ENCODE peak calls at places on chromosomes 4 and X, in five cellular contexts. H is A549, X is aorta, R is upper lobe of right lung, F is endothelial cell of umbilical vein. L is an unnamed sample. For H3K4me1, the result is how much of the 10 kb centered on the place peaks cover.

GRCh38 chrX:114028907-114029662 is 554.8 kb upstream of the HTR2C start:
- DNase-seq in H (no peak), X (no peak), R (no peak), F (no peak), L (no peak)

GRCh38 chr4:21380861-21381260 is 567.7 kb downstream of the KCNIP4 start:
- DNase-seq in H (no peak), X (no peak), R (no peak), F (no peak), L (no peak)

GRCh38 chr4:177546745-177547144 is 104.5 kb upstream of the AGA start:
- DNase-seq in H (no peak), X (no peak), R (no peak), F (no peak), L (no peak)

GRCh38 chrX:24983931-24984330 is 31.8 kb downstream of the ARX start:
- DNase-seq in H (no peak), X (no peak), R (no peak), F (no peak), L (no peak)

GRCh38 chr4:105306158-105306781 is 159.6 kb downstream of the TET2 start:
- DNase-seq in H (peak), X (no peak), R (peak), F (no peak), L (no peak)

GRCh38 chr4:179755322-179755721 is 2313.1 kb upstream of the AGA start:
- DNase-seq in H (no peak), X (no peak), R (no peak), F (no peak), L (no peak)

GRCh38 chrX:69153060-69153730 is 12.1 kb downstream of the PJA1 start:
- DNase-seq in H (no peak), X (no peak), R (no peak), F (no peak), L (peak)

GRCh38 chr4:140103676-140104075 is 50.3 kb downstream of the MAML3 start:
- DNase-seq in H (peak), X (no peak), R (no peak), F (peak), L (no peak)

GRCh38 chr4:15234101-15234500 is 193.7 kb upstream of the C1QTNF7 start:
- DNase-seq in H (no peak), X (no peak), R (no peak), F (no peak), L (peak)

GRCh38 chrX:55908685-55909212 is 191.2 kb downstream of the RRAGB start:
- DNase-seq in H (peak), X (peak), R (peak), F (peak), L (peak)

GRCh38 chr4:76883147-76883546 is 14.8 kb downstream of the SOWAHB start:
- DNase-seq in H (no peak), X (no peak), R (no peak), F (peak), L (no peak)

GRCh38 chrX:16479206-16479869 is 170.6 kb upstream of the S100G start:
- DNase-seq in H (peak), X (no peak), R (no peak), F (peak), L (no peak)

GRCh38 chr4:5998333-5998936 is 19.8 kb downstream of the C4orf50 start:
- DNase-seq in H (peak), X (peak), R (peak), F (peak), L (peak)

GRCh38 chr4:8914461-8915171 is 43.0 kb upstream of the HMX1 start:
- DNase-seq in H (no peak), X (peak), R (peak), F (no peak), L (no peak)

GRCh38 chr4:37628977-37629609 is 57.1 kb downstream of the RELL1 start:
- DNase-seq in H (peak), X (no peak), R (no peak), F (peak), L (no peak)

GRCh38 chrX:10512258-10512657 is 108.1 kb downstream of the MID1 start:
- DNase-seq in H (no peak), X (no peak), R (no peak), F (peak), L (peak)

GRCh38 chr4:986949-987688 is at the start of gene IDUA:
- DNase-seq in H (peak), X (peak), R (peak), F (peak), L (peak)

GRCh38 chrX:136635235-136635634 is 12.7 kb upstream of the CD40LG start:
- DNase-seq in H (no peak), X (no peak), R (no peak), F (no peak), L (no peak)

GRCh38 chrX:1536712-1537030 is 314 bp downstream of the P2RY8 start:
- DNase-seq in H (no peak), X (no peak), R (peak), F (no peak), L (no peak)

GRCh38 chr4:127249767-127250108 is 383.0 kb upstream of the INTU start:
- DNase-seq in H (no peak), X (no peak), R (no peak), F (no peak), L (no peak)

GRCh38 chrX:48933757-48934156 is 14.9 kb upstream of the PIM2 start:
- DNase-seq in H (no peak), X (no peak), R (no peak), F (no peak), L (no peak)

GRCh38 chr4:54842226-54843055 is 184.7 kb downstream of the KIT start:
- DNase-seq in H (no peak), X (no peak), R (no peak), F (no peak), L (no peak)

GRCh38 chr4:150581611-150582010 is 340 bp upstream of the MAB21L2 start:
- DNase-seq in H (no peak), X (no peak), R (no peak), F (no peak), L (no peak)

GRCh38 chrX:7828594-7828993 is 14.4 kb upstream of the VCX start:
- DNase-seq in H (peak), X (no peak), R (no peak), F (no peak), L (peak)

GRCh38 chr4:102569200-102569599 is 68.0 kb downstream of the NFKB1 start:
- DNase-seq in H (no peak), X (no peak), R (no peak), F (no peak), L (no peak)

GRCh38 chr4:142413516-142413915 is 432.6 kb downstream of the INPP4B start:
- DNase-seq in H (no peak), X (no peak), R (no peak), F (no peak), L (no peak)

GRCh38 chr4:168674077-168674747 is 177.4 kb downstream of the PALLD start:
- DNase-seq in H (peak), X (no peak), R (no peak), F (no peak), L (no peak)

GRCh38 chrX:16839852-16840460 is 30.2 kb downstream of the RBBP7 start:
- DNase-seq in H (peak), X (no peak), R (no peak), F (no peak), L (peak)

GRCh38 chr4:176584031-176584430 is 208.7 kb downstream of the VEGFC start:
- DNase-seq in H (no peak), X (no peak), R (no peak), F (no peak), L (no peak)

GRCh38 chr4:184476660-184477059 is 2.3 kb upstream of the IRF2 start:
- DNase-seq in H (no peak), X (no peak), R (no peak), F (no peak), L (no peak)

GRCh38 chrX:108331126-108331909 is 106.9 kb downstream of the COL4A6 start:
- DNase-seq in H (peak), X (no peak), R (no peak), F (no peak), L (no peak)

GRCh38 chr4:85738721-85739120 is 263.8 kb downstream of the ARHGAP24 start:
- DNase-seq in H (no peak), X (no peak), R (no peak), F (no peak), L (no peak)
- H3K4me1 ChIP-seq in H (under half), X (under half), R (under half), F (under half), L (under half)

GRCh38 chrX:131741103-131741581 is 197.3 kb downstream of the OR13H1 start:
- DNase-seq in H (peak), X (peak), R (no peak), F (no peak), L (no peak)
- H3K4me3 ChIP-seq in H (no peak), X (no peak), R (no peak), F (no peak), L (no peak)

GRCh38 chr4:156970501-156971167 is 965 bp downstream of the PDGFC start:
- DNase-seq in H (peak), X (peak), R (peak), F (peak), L (peak)

GRCh38 chr4:156968479-156968984 is 3.1 kb downstream of the PDGFC start:
- DNase-seq in H (peak), X (peak), R (no peak), F (peak), L (peak)

GRCh38 chr4:156971168-156971601 is 414 bp downstream of the PDGFC start:
- DNase-seq in H (no peak), X (peak), R (peak), F (no peak), L (no peak)

GRCh38 chr4:156971623-156972369 is at the start of gene PDGFC:
- DNase-seq in H (peak), X (peak), R (peak), F (peak), L (peak)

DNA sequence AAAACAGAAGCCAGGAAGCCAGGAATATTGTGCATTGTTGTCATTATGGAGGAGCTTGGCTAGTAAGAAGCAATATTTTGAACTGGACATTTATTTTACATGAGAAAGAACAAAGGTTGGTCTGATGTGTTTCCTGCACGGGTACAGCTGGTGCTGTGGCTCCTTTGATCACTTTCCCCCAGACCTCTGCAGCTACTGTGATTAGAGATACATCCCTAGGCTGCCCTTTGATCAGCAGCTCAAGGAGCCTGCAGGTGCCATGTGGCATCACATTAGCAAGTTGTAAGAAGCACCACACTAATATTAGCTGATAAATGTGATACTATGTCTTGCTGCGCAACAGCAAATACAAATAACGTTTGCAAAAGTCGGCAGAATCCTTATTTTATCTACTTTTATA is 2.5 kb downstream of the PDGFC start:
- DNase-seq in H (no peak), X (no peak), R (no peak), F (no peak), L (no peak)
- H3K27ac ChIP-seq in H (no peak), X (peak), R (no peak), F (peak), L (peak)

GRCh38 chr4:2837904-2838496 is 5.6 kb upstream of the ADD1 start:
- DNase-seq in H (no peak), X (peak), R (peak), F (peak), L (no peak)

GRCh38 chr4:2837110-2837903 is 6.3 kb upstream of the ADD1 start:
- DNase-seq in H (no peak), X (peak), R (no peak), F (no peak), L (no peak)

GRCh38 chr4:2835978-2836377 is 7.7 kb upstream of the ADD1 start:
- DNase-seq in H (no peak), X (peak), R (no peak), F (no peak), L (no peak)

GRCh38 chr4:2834001-2834921 is 9.4 kb upstream of the ADD1 start:
- DNase-seq in H (no peak), X (peak), R (no peak), F (no peak), L (no peak)

DNA sequence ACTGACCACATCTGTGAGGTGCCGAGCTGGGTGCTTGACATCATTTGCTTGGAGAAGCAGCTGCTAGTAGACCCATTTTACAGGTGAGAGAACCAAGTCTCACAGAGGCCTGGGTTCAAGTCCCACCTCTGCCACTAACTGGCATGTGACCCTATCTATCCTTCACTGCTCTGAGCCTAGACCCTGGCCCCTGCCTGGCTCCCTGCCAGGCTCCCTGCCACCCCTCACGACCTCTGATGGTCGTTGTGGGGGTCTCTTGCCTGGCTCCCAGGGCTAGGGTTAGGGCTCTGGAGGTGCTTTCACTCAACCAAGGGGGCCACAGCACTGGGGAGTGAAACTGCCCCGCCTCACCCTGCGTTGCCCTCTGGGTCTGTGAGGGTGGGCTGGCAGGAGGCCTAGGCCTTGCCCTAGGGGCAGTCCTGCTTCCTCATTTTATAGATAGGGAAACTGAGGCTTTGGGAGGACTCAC is 7.2 kb upstream of the ADD1 start:
- DNase-seq in H (no peak), X (peak), R (no peak), F (no peak), L (no peak)
- H3K4me1 ChIP-seq in H (under half), X (under half), R (under half), F (under half), L (under half)

GRCh38 chrX:40644821-40645358 is 2.5 kb downstream of the CXorf38 start:
- DNase-seq in H (peak), X (no peak), R (peak), F (peak), L (no peak)
- H3K4me3 ChIP-seq in H (peak), X (no peak), R (peak), F (peak), L (no peak)

GRCh38 chr4:86848732-86849617 is at the start of gene SLC10A6:
- DNase-seq in H (no peak), X (no peak), R (no peak), F (peak), L (no peak)
- H3K27ac ChIP-seq in H (no peak), X (no peak), R (no peak), F (no peak), L (no peak)

L was measured in SJCRH30.